ENCODE peak calls at places on chromosomes 5 and 9, in nine cellular contexts. One of them, this sample, is unnamed.

GRCh38 chr9:21030389-21031035 is 928 bp downstream of the HACD4 start:
- DNase-seq in dorsolateral prefrontal cortex: no peak
- DNase-seq in WERI-Rb-1: no peak
- DNase-seq in GM12865: peak; percentile 69
- DNase-seq in neural crest cell: no peak
- DNase-seq in brain microvascular endothelial cell: peak; percentile 65
- DNase-seq in PC-9: peak; percentile 71
- DNase-seq in hepatocyte: peak; percentile 10
- DNase-seq in spleen: no peak
- DNase-seq in this sample: peak; percentile 27

GRCh38 chr5:163809480-163809879 is 304.1 kb downstream of the MAT2B start:
- DNase-seq in spleen: no peak
- DNase-seq in hepatocyte: no peak
- DNase-seq in brain microvascular endothelial cell: no peak
- DNase-seq in WERI-Rb-1: peak; percentile 11
- DNase-seq in GM12865: peak; percentile 3
- DNase-seq in neural crest cell: no peak
- DNase-seq in dorsolateral prefrontal cortex: no peak
- DNase-seq in PC-9: no peak
- DNase-seq in this sample: no peak

GRCh38 chr5:88142801-88143692 is 125.6 kb downstream of the TMEM161B start:
- DNase-seq in neural crest cell: peak; percentile 14
- DNase-seq in hepatocyte: no peak
- DNase-seq in spleen: no peak
- DNase-seq in PC-9: no peak
- DNase-seq in GM12865: no peak
- DNase-seq in WERI-Rb-1: no peak
- DNase-seq in dorsolateral prefrontal cortex: no peak
- DNase-seq in brain microvascular endothelial cell: no peak
- DNase-seq in this sample: peak; percentile 61

GRCh38 chr9:109303900-109304299 is 17.0 kb downstream of the EPB41L4B start:
- DNase-seq in dorsolateral prefrontal cortex: no peak
- DNase-seq in brain microvascular endothelial cell: no peak
- DNase-seq in WERI-Rb-1: no peak
- DNase-seq in neural crest cell: no peak
- DNase-seq in hepatocyte: no peak
- DNase-seq in spleen: no peak
- DNase-seq in GM12865: no peak
- DNase-seq in PC-9: no peak
- DNase-seq in this sample: no peak

GRCh38 chr5:151047814-151048425 is 27.5 kb downstream of the GPX3 start:
- DNase-seq in PC-9: no peak
- DNase-seq in WERI-Rb-1: peak; percentile 33
- DNase-seq in GM12865: peak; percentile 33
- DNase-seq in dorsolateral prefrontal cortex: no peak
- DNase-seq in spleen: no peak
- DNase-seq in hepatocyte: no peak
- DNase-seq in neural crest cell: no peak
- DNase-seq in brain microvascular endothelial cell: no peak
- DNase-seq in this sample: no peak

GRCh38 chr5:98775962-98776687 is 2.7 kb downstream of the RGMB start:
- DNase-seq in WERI-Rb-1: no peak
- DNase-seq in dorsolateral prefrontal cortex: no peak
- DNase-seq in spleen: no peak
- DNase-seq in PC-9: no peak
- DNase-seq in neural crest cell: no peak
- DNase-seq in brain microvascular endothelial cell: peak; percentile 85
- DNase-seq in hepatocyte: no peak
- DNase-seq in GM12865: no peak
- DNase-seq in this sample: peak; percentile 94

GRCh38 chr5:142053434-142054253 is 40.8 kb upstream of the GNPDA1 start:
- DNase-seq in PC-9: peak; percentile 93
- DNase-seq in spleen: no peak
- DNase-seq in GM12865: no peak
- DNase-seq in hepatocyte: peak; percentile 32
- DNase-seq in brain microvascular endothelial cell: peak; percentile 38
- DNase-seq in WERI-Rb-1: no peak
- DNase-seq in dorsolateral prefrontal cortex: no peak
- DNase-seq in neural crest cell: no peak
- DNase-seq in this sample: peak; percentile 36

GRCh38 chr9:112194969-112195431 is 19.9 kb upstream of the SUSD1 start:
- DNase-seq in neural crest cell: no peak
- DNase-seq in PC-9: no peak
- DNase-seq in spleen: no peak
- DNase-seq in hepatocyte: no peak
- DNase-seq in WERI-Rb-1: no peak
- DNase-seq in dorsolateral prefrontal cortex: no peak
- DNase-seq in brain microvascular endothelial cell: no peak
- DNase-seq in GM12865: no peak
- DNase-seq in this sample: peak; percentile 61

GRCh38 chr9:70013598-70014196 is 30.0 kb upstream of the MAMDC2 start:
- DNase-seq in WERI-Rb-1: no peak
- DNase-seq in spleen: no peak
- DNase-seq in dorsolateral prefrontal cortex: no peak
- DNase-seq in PC-9: peak; percentile 65
- DNase-seq in neural crest cell: no peak
- DNase-seq in hepatocyte: peak; percentile 31
- DNase-seq in GM12865: no peak
- DNase-seq in brain microvascular endothelial cell: no peak
- DNase-seq in this sample: peak; percentile 95

GRCh38 chr9:133539434-133539833 is 4.9 kb downstream of the ADAMTSL2 start:
- DNase-seq in WERI-Rb-1: no peak
- DNase-seq in neural crest cell: no peak
- DNase-seq in hepatocyte: no peak
- DNase-seq in GM12865: no peak
- DNase-seq in spleen: no peak
- DNase-seq in brain microvascular endothelial cell: no peak
- DNase-seq in PC-9: no peak
- DNase-seq in dorsolateral prefrontal cortex: no peak
- DNase-seq in this sample: no peak

GRCh38 chr9:6973762-6974161 is 216.0 kb downstream of the KDM4C start:
- DNase-seq in spleen: no peak
- DNase-seq in neural crest cell: no peak
- DNase-seq in PC-9: no peak
- DNase-seq in WERI-Rb-1: no peak
- DNase-seq in GM12865: peak; percentile 85
- DNase-seq in hepatocyte: no peak
- DNase-seq in dorsolateral prefrontal cortex: no peak
- DNase-seq in brain microvascular endothelial cell: no peak
- DNase-seq in this sample: no peak

GRCh38 chr5:142605649-142606048 is 80.2 kb downstream of the FGF1 start:
- DNase-seq in dorsolateral prefrontal cortex: no peak
- DNase-seq in GM12865: no peak
- DNase-seq in PC-9: no peak
- DNase-seq in WERI-Rb-1: no peak
- DNase-seq in brain microvascular endothelial cell: no peak
- DNase-seq in hepatocyte: peak; percentile 17
- DNase-seq in spleen: no peak
- DNase-seq in neural crest cell: no peak
- DNase-seq in this sample: no peak

GRCh38 chr9:38700695-38701094 is 19.2 kb downstream of the FAM240B start:
- DNase-seq in neural crest cell: no peak
- DNase-seq in spleen: no peak
- DNase-seq in dorsolateral prefrontal cortex: no peak
- DNase-seq in hepatocyte: no peak
- DNase-seq in GM12865: no peak
- DNase-seq in WERI-Rb-1: no peak
- DNase-seq in PC-9: no peak
- DNase-seq in brain microvascular endothelial cell: peak; percentile 38
- DNase-seq in this sample: peak; percentile 83

GRCh38 chr5:15515229-15515628 is 15.2 kb downstream of the FBXL7 start:
- DNase-seq in GM12865: no peak
- DNase-seq in brain microvascular endothelial cell: no peak
- DNase-seq in hepatocyte: no peak
- DNase-seq in WERI-Rb-1: no peak
- DNase-seq in neural crest cell: no peak
- DNase-seq in PC-9: no peak
- DNase-seq in dorsolateral prefrontal cortex: no peak
- DNase-seq in spleen: no peak
- DNase-seq in this sample: no peak
- TF ChIP-seq CTCF in GM12865: no peak
- TF ChIP-seq CTCF in brain microvascular endothelial cell: peak; percentile 17
- TF ChIP-seq CTCF in hepatocyte: peak; percentile 18
- TF ChIP-seq CTCF in WERI-Rb-1: peak; percentile 11
- TF ChIP-seq CTCF in neural crest cell: no peak
- TF ChIP-seq CTCF in PC-9: no peak
- TF ChIP-seq CTCF in dorsolateral prefrontal cortex: no peak
- TF ChIP-seq CTCF in spleen: no peak
- TF ChIP-seq CTCF in this sample: no peak

DNA sequence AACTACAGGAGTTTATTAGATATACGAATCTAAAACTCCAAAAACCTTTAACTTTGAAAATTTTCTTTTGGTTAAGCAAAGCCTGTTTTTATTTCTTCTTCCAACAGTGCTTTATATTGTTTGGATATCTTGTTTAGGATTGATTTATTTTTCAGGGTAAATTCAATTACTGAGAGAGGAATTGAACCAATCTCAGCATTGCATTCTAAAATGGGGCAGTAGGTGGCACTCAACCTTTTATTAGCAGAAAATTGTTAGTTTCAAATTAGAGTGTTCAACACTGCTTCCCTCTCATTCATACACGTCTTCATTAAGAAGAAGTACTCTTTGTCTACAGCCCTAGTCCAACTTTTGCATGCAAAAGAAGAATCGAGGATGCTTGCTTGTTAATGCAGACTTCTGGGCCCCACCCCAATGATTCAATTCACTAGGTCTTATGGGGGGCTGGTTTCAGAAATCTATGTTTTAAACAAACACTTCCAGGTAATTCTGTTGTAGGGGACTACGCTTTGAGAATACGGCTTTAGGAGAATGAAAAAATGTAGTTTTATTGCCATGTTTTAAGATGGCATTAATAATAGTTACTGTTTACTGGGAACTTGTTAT is 26.6 kb downstream of the MRPL22 start:
- DNase-seq in brain microvascular endothelial cell: peak; percentile 24
- DNase-seq in hepatocyte: peak; percentile 10
- DNase-seq in WERI-Rb-1: peak; percentile 16
- DNase-seq in GM12865: peak; percentile 18
- DNase-seq in PC-9: no peak
- DNase-seq in neural crest cell: no peak
- DNase-seq in spleen: no peak
- DNase-seq in dorsolateral prefrontal cortex: no peak
- DNase-seq in this sample: no peak
- TF ChIP-seq CTCF in brain microvascular endothelial cell: peak; percentile 52
- TF ChIP-seq CTCF in hepatocyte: peak; percentile 56
- TF ChIP-seq CTCF in WERI-Rb-1: peak; percentile 46
- TF ChIP-seq CTCF in GM12865: peak; percentile 48
- TF ChIP-seq CTCF in PC-9: peak; percentile 73
- TF ChIP-seq CTCF in neural crest cell: peak; percentile 64
- TF ChIP-seq CTCF in spleen: peak; percentile 17
- TF ChIP-seq CTCF in dorsolateral prefrontal cortex: peak; percentile 53
- TF ChIP-seq CTCF in this sample: peak; percentile 52

GRCh38 chr5:5141011-5141599 is 975 bp downstream of the ADAMTS16 start:
- DNase-seq in PC-9: no peak
- DNase-seq in neural crest cell: no peak
- DNase-seq in dorsolateral prefrontal cortex: no peak
- DNase-seq in spleen: no peak
- DNase-seq in brain microvascular endothelial cell: no peak
- DNase-seq in GM12865: no peak
- DNase-seq in hepatocyte: no peak
- DNase-seq in WERI-Rb-1: no peak
- DNase-seq in this sample: no peak

GRCh38 chr5:5139358-5140050 is 626 bp upstream of the ADAMTS16 start:
- DNase-seq in brain microvascular endothelial cell: no peak
- DNase-seq in hepatocyte: peak; percentile 14
- DNase-seq in neural crest cell: no peak
- DNase-seq in PC-9: no peak
- DNase-seq in dorsolateral prefrontal cortex: no peak
- DNase-seq in GM12865: no peak
- DNase-seq in WERI-Rb-1: no peak
- DNase-seq in spleen: no peak
- DNase-seq in this sample: no peak

GRCh38 chr5:5140051-5141010 is at the start of gene ADAMTS16:
- DNase-seq in neural crest cell: peak; percentile 38
- DNase-seq in brain microvascular endothelial cell: no peak
- DNase-seq in hepatocyte: peak; percentile 48
- DNase-seq in WERI-Rb-1: no peak
- DNase-seq in spleen: no peak
- DNase-seq in PC-9: no peak
- DNase-seq in GM12865: no peak
- DNase-seq in dorsolateral prefrontal cortex: no peak
- DNase-seq in this sample: no peak

GRCh38 chr5:5144441-5144840 is 4.3 kb downstream of the ADAMTS16 start:
- DNase-seq in neural crest cell: no peak
- DNase-seq in WERI-Rb-1: no peak
- DNase-seq in spleen: no peak
- DNase-seq in PC-9: no peak
- DNase-seq in hepatocyte: no peak
- DNase-seq in brain microvascular endothelial cell: no peak
- DNase-seq in dorsolateral prefrontal cortex: no peak
- DNase-seq in GM12865: no peak
- DNase-seq in this sample: no peak

DNA sequence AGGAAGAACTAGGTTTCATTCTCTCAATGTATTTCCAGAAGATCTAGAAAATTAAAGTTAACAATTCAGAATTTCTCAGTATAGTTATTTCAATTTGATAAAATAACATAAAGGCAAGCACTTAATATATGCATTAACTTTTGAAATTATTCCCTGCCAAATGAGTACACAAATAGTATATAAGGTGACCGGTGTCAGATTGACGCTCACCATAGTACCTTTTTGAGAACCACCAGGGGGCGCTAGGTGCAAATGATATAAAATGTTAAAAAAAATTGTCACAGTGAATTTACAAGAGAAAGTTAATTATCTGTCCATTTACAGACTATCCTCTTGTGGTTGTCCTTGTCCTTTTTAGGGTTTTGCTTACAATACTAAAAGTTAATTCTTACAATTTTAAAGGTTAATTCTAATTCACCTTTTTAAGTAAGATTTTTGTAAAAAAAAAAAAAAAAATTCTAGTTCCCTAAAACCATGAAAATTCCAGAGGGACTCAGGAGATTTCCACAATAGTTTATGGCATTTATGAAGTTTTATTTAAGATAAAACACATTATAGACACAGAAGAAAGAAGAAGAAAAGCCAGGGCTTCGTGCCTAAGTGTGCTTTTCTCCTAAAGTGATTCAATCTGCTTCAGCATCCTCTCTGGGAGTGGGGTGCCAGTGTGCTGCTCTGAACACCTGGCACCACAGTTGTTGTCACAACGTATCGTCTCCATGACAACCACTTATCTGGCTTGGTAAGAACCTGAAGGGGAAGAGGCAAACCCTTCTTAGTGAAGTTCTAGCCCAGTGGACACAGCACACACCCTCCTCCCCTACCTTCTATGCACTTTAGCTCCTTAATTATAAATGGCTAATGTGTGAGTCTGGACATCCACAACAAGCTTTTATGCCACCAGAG is 1.7 kb downstream of the ADAMTS16 start:
- DNase-seq in hepatocyte: peak; percentile 86
- DNase-seq in neural crest cell: peak; percentile 70
- DNase-seq in brain microvascular endothelial cell: peak; percentile 52
- DNase-seq in WERI-Rb-1: peak; percentile 55
- DNase-seq in dorsolateral prefrontal cortex: no peak
- DNase-seq in GM12865: peak; percentile 71
- DNase-seq in spleen: no peak
- DNase-seq in PC-9: peak; percentile 60
- DNase-seq in this sample: no peak
- TF ChIP-seq CTCF in hepatocyte: peak; percentile 82
- TF ChIP-seq CTCF in neural crest cell: peak; percentile 93
- TF ChIP-seq CTCF in brain microvascular endothelial cell: peak; percentile 59
- TF ChIP-seq CTCF in WERI-Rb-1: peak; percentile 30
- TF ChIP-seq CTCF in dorsolateral prefrontal cortex: peak; percentile 93
- TF ChIP-seq CTCF in GM12865: peak; percentile 60
- TF ChIP-seq CTCF in spleen: peak; percentile 51
- TF ChIP-seq CTCF in PC-9: peak; percentile 97
- TF ChIP-seq CTCF in this sample: peak; percentile 62

GRCh38 chr9:87883990-87884389 is 1.3 kb downstream of the SPATA31E1 start:
- DNase-seq in brain microvascular endothelial cell: no peak
- DNase-seq in GM12865: no peak
- DNase-seq in dorsolateral prefrontal cortex: no peak
- DNase-seq in neural crest cell: no peak
- DNase-seq in hepatocyte: no peak
- DNase-seq in PC-9: no peak
- DNase-seq in spleen: no peak
- DNase-seq in WERI-Rb-1: peak; percentile 47
- DNase-seq in this sample: no peak
- TF ChIP-seq CTCF in brain microvascular endothelial cell: peak; percentile 39
- TF ChIP-seq CTCF in GM12865: no peak
- TF ChIP-seq CTCF in dorsolateral prefrontal cortex: no peak
- TF ChIP-seq CTCF in neural crest cell: no peak
- TF ChIP-seq CTCF in hepatocyte: peak; percentile 19
- TF ChIP-seq CTCF in PC-9: peak; percentile 29
- TF ChIP-seq CTCF in spleen: no peak
- TF ChIP-seq CTCF in WERI-Rb-1: peak; percentile 65
- TF ChIP-seq CTCF in this sample: no peak